ENCODE peak calls at places on chromosomes 3 and 15, in six cellular contexts. One of them, this sample, is unnamed.

GRCh38 chr15:68691667-68692066 is 112.9 kb downstream of the CORO2B start:
- DNase-seq in IMR-90: no peak
- DNase-seq in mesenchymal stem cell: peak
- DNase-seq in H9: no peak
- DNase-seq in H1: no peak
- DNase-seq in mesendoderm: no peak
- DNase-seq in this sample: no peak

GRCh38 chr3:170222647-170223541 is 670 bp downstream of the PRKCI start:
- DNase-seq in IMR-90: peak
- DNase-seq in mesenchymal stem cell: peak
- DNase-seq in H9: peak
- DNase-seq in H1: no peak
- DNase-seq in mesendoderm: peak
- DNase-seq in this sample: peak

GRCh38 chr3:24454393-24454792 is 40.3 kb downstream of the THRB start:
- DNase-seq in IMR-90: no peak
- DNase-seq in mesenchymal stem cell: no peak
- DNase-seq in H9: no peak
- DNase-seq in H1: no peak
- DNase-seq in mesendoderm: no peak
- DNase-seq in this sample: no peak

GRCh38 chr3:142902356-142902755 is 13.5 kb upstream of the PCOLCE2 start:
- DNase-seq in IMR-90: no peak
- DNase-seq in mesenchymal stem cell: no peak
- DNase-seq in H9: no peak
- DNase-seq in H1: no peak
- DNase-seq in mesendoderm: no peak
- DNase-seq in this sample: no peak

GRCh38 chr15:78299302-78300102 is at the start of gene SKIC8:
- DNase-seq in IMR-90: peak
- DNase-seq in mesenchymal stem cell: peak
- DNase-seq in H9: peak
- DNase-seq in H1: peak
- DNase-seq in mesendoderm: peak
- DNase-seq in this sample: peak

GRCh38 chr3:32307591-32307990 is 69.1 kb downstream of the CMTM8 start:
- DNase-seq in IMR-90: no peak
- DNase-seq in mesenchymal stem cell: no peak
- DNase-seq in H9: no peak
- DNase-seq in H1: no peak
- DNase-seq in mesendoderm: no peak
- DNase-seq in this sample: no peak

GRCh38 chr3:55296781-55297180 is 190.3 kb downstream of the WNT5A start:
- DNase-seq in IMR-90: no peak
- DNase-seq in mesenchymal stem cell: peak
- DNase-seq in H9: no peak
- DNase-seq in H1: no peak
- DNase-seq in mesendoderm: no peak
- DNase-seq in this sample: no peak

GRCh38 chr3:71554649-71555048 is 28.9 kb downstream of the FOXP1 start:
- DNase-seq in IMR-90: no peak
- DNase-seq in mesenchymal stem cell: no peak
- DNase-seq in H9: no peak
- DNase-seq in H1: no peak
- DNase-seq in mesendoderm: no peak
- DNase-seq in this sample: no peak

GRCh38 chr15:31365655-31366127 is 39.1 kb downstream of the KLF13 start:
- DNase-seq in IMR-90: peak
- DNase-seq in mesenchymal stem cell: peak
- DNase-seq in H9: peak
- DNase-seq in H1: peak
- DNase-seq in mesendoderm: peak
- DNase-seq in this sample: peak

GRCh38 chr3:82807781-82808180 is 1046.3 kb upstream of the GBE1 start:
- DNase-seq in IMR-90: no peak
- DNase-seq in mesenchymal stem cell: no peak
- DNase-seq in H9: no peak
- DNase-seq in H1: no peak
- DNase-seq in mesendoderm: no peak
- DNase-seq in this sample: no peak

GRCh38 chr3:160163259-160163878 is 61.9 kb upstream of the C3orf80 start:
- DNase-seq in IMR-90: peak
- DNase-seq in mesenchymal stem cell: peak
- DNase-seq in H9: no peak
- DNase-seq in H1: no peak
- DNase-seq in mesendoderm: no peak
- DNase-seq in this sample: no peak

GRCh38 chr3:877001-877400 is 215.8 kb upstream of the CNTN6 start:
- DNase-seq in IMR-90: no peak
- DNase-seq in mesenchymal stem cell: no peak
- DNase-seq in H9: no peak
- DNase-seq in H1: no peak
- DNase-seq in mesendoderm: no peak
- DNase-seq in this sample: no peak

GRCh38 chr15:72276326-72276700 is 4.0 kb upstream of the PARP6 start:
- DNase-seq in IMR-90: peak
- DNase-seq in mesenchymal stem cell: no peak
- DNase-seq in H9: no peak
- DNase-seq in H1: no peak
- DNase-seq in mesendoderm: no peak
- DNase-seq in this sample: no peak

GRCh38 chr3:52558436-52558835 is 22.0 kb downstream of the UQCC5 start:
- DNase-seq in IMR-90: no peak
- DNase-seq in mesenchymal stem cell: no peak
- DNase-seq in H9: no peak
- DNase-seq in H1: no peak
- DNase-seq in mesendoderm: no peak
- DNase-seq in this sample: no peak

GRCh38 chr3:64187065-64187959 is 38.0 kb downstream of the PRICKLE2 start:
- DNase-seq in IMR-90: peak
- DNase-seq in mesenchymal stem cell: peak
- DNase-seq in H9: no peak
- DNase-seq in H1: no peak
- DNase-seq in mesendoderm: no peak
- DNase-seq in this sample: no peak

GRCh38 chr3:140727886-140728285 is 50.0 kb downstream of the TRIM42 start:
- DNase-seq in IMR-90: no peak
- DNase-seq in mesenchymal stem cell: no peak
- DNase-seq in H9: no peak
- DNase-seq in H1: no peak
- DNase-seq in mesendoderm: peak
- DNase-seq in this sample: no peak

GRCh38 chr15:30889231-30889630 is 14.5 kb upstream of the FAN1 start:
- DNase-seq in IMR-90: no peak
- DNase-seq in mesenchymal stem cell: no peak
- DNase-seq in H9: no peak
- DNase-seq in H1: no peak
- DNase-seq in mesendoderm: no peak
- DNase-seq in this sample: no peak

GRCh38 chr15:80202641-80203360 is 49.2 kb downstream of the CTXND1 start:
- DNase-seq in IMR-90: no peak
- DNase-seq in mesenchymal stem cell: no peak
- DNase-seq in H9: no peak
- DNase-seq in H1: no peak
- DNase-seq in mesendoderm: no peak
- DNase-seq in this sample: no peak

GRCh38 chr3:50241163-50241562 is 5.2 kb downstream of the GNAI2 start:
- DNase-seq in IMR-90: no peak
- DNase-seq in mesenchymal stem cell: no peak
- DNase-seq in H9: peak
- DNase-seq in H1: no peak
- DNase-seq in mesendoderm: peak
- DNase-seq in this sample: peak

GRCh38 chr3:50985893-50986292 is 311.2 kb downstream of the DOCK3 start:
- DNase-seq in IMR-90: no peak
- DNase-seq in mesenchymal stem cell: no peak
- DNase-seq in H9: no peak
- DNase-seq in H1: no peak
- DNase-seq in mesendoderm: no peak
- DNase-seq in this sample: no peak

GRCh38 chr15:42508263-42508690 is 12.8 kb downstream of the SNAP23 start:
- DNase-seq in IMR-90: peak
- DNase-seq in mesenchymal stem cell: peak
- DNase-seq in H9: no peak
- DNase-seq in H1: no peak
- DNase-seq in mesendoderm: no peak
- DNase-seq in this sample: no peak

GRCh38 chr3:38084019-38084968 is 45.3 kb downstream of the DLEC1 start:
- DNase-seq in IMR-90: peak
- DNase-seq in mesenchymal stem cell: peak
- DNase-seq in H9: no peak
- DNase-seq in H1: no peak
- DNase-seq in mesendoderm: peak
- DNase-seq in this sample: no peak

GRCh38 chr15:44501768-44502366 is 35.1 kb upstream of the EIF3J start:
- DNase-seq in IMR-90: peak
- DNase-seq in mesenchymal stem cell: peak
- DNase-seq in H9: no peak
- DNase-seq in H1: no peak
- DNase-seq in mesendoderm: peak
- DNase-seq in this sample: peak

DNA sequence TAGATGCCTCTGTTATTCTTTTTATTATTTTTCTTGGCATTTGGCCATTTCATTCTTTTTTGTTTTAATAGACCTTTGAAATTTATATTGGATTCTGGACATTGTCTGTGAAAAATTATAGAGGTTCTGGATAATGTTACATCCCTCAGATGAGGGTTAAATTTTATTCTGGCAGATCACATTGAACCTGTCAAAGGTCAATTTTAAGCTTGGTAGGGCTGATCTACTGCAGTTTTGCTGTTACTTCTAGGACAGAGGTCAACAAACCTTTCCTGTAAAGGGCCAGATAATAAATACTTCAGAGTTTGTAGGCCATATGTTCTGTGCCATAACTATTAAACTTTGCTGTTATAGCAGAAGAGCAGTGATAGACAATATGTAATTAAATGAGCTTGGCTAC is 318.9 kb upstream of the DPPA4 start:
- DNase-seq in IMR-90: no peak
- DNase-seq in mesenchymal stem cell: no peak
- DNase-seq in H9: no peak
- DNase-seq in H1: no peak
- DNase-seq in mesendoderm: no peak
- DNase-seq in this sample: no peak
- H2BK15ac ChIP-seq in IMR-90: no peak
- H2BK15ac ChIP-seq in mesenchymal stem cell: no peak
- H2BK15ac ChIP-seq in H9: no peak
- H2BK15ac ChIP-seq in H1: no peak
- H2BK15ac ChIP-seq in mesendoderm: no peak
- H2BK15ac ChIP-seq in this sample: no peak

GRCh38 chr3:152941825-152942224 is 106.9 kb downstream of the P2RY1 start:
- DNase-seq in IMR-90: no peak
- DNase-seq in mesenchymal stem cell: no peak
- DNase-seq in H9: no peak
- DNase-seq in H1: no peak
- DNase-seq in mesendoderm: no peak
- DNase-seq in this sample: no peak

GRCh38 chr3:152943645-152944044 is 108.7 kb downstream of the P2RY1 start:
- DNase-seq in IMR-90: no peak
- DNase-seq in mesenchymal stem cell: peak
- DNase-seq in H9: no peak
- DNase-seq in H1: no peak
- DNase-seq in mesendoderm: no peak
- DNase-seq in this sample: no peak

GRCh38 chr3:152938974-152939636 is 104.2 kb downstream of the P2RY1 start:
- DNase-seq in IMR-90: no peak
- DNase-seq in mesenchymal stem cell: no peak
- DNase-seq in H9: no peak
- DNase-seq in H1: no peak
- DNase-seq in mesendoderm: no peak
- DNase-seq in this sample: no peak

GRCh38 chr3:152944671-152945070 is 109.7 kb downstream of the P2RY1 start:
- DNase-seq in IMR-90: no peak
- DNase-seq in mesenchymal stem cell: no peak
- DNase-seq in H9: no peak
- DNase-seq in H1: no peak
- DNase-seq in mesendoderm: no peak
- DNase-seq in this sample: no peak

GRCh38 chr3:152942366-152942765 is 107.4 kb downstream of the P2RY1 start:
- DNase-seq in IMR-90: no peak
- DNase-seq in mesenchymal stem cell: peak
- DNase-seq in H9: no peak
- DNase-seq in H1: no peak
- DNase-seq in mesendoderm: no peak
- DNase-seq in this sample: no peak
- H3K4me2 ChIP-seq in IMR-90: no peak
- H3K4me2 ChIP-seq in mesenchymal stem cell: no peak
- H3K4me2 ChIP-seq in H9: no peak
- H3K4me2 ChIP-seq in H1: no peak
- H3K4me2 ChIP-seq in mesendoderm: no peak
- H3K4me2 ChIP-seq in this sample: no peak

GRCh38 chr15:57752426-57752825 is 45.9 kb downstream of the POLR2M start:
- DNase-seq in IMR-90: no peak
- DNase-seq in mesenchymal stem cell: no peak
- DNase-seq in H9: peak
- DNase-seq in H1: no peak
- DNase-seq in mesendoderm: peak
- DNase-seq in this sample: no peak

GRCh38 chr15:57746752-57747151 is 40.2 kb downstream of the POLR2M start:
- DNase-seq in IMR-90: no peak
- DNase-seq in mesenchymal stem cell: no peak
- DNase-seq in H9: no peak
- DNase-seq in H1: no peak
- DNase-seq in mesendoderm: no peak
- DNase-seq in this sample: no peak

GRCh38 chr15:57743424-57743823 is 36.9 kb downstream of the POLR2M start:
- DNase-seq in IMR-90: no peak
- DNase-seq in mesenchymal stem cell: no peak
- DNase-seq in H9: peak
- DNase-seq in H1: no peak
- DNase-seq in mesendoderm: peak
- DNase-seq in this sample: no peak

GRCh38 chr15:57751177-57751800 is 44.8 kb downstream of the POLR2M start:
- DNase-seq in IMR-90: peak
- DNase-seq in mesenchymal stem cell: peak
- DNase-seq in H9: no peak
- DNase-seq in H1: no peak
- DNase-seq in mesendoderm: peak
- DNase-seq in this sample: peak

DNA sequence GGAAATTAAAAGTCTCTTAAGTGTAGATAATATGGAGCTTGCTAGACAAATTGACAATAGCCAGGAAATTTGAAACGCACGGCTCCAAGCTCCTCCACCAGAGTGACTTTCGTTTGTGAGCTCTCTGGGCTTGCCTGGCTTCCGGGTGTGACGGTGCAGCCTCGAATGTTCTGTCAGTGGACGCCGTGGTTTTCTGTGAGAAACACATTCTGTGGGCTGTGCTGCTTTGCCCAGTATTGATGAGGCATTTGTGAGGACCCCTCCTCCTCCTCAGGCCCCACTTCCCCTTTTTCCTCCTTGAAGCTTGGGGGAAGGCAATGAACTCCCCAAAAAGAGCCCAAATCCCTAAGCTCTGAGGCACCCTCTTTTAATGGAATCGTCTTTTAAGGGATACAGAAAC is 40.7 kb downstream of the POLR2M start:
- DNase-seq in IMR-90: no peak
- DNase-seq in mesenchymal stem cell: no peak
- DNase-seq in H9: no peak
- DNase-seq in H1: no peak
- DNase-seq in mesendoderm: no peak
- DNase-seq in this sample: no peak
- H3K9ac ChIP-seq in IMR-90: no peak
- H3K9ac ChIP-seq in mesenchymal stem cell: peak
- H3K9ac ChIP-seq in H9: no peak
- H3K9ac ChIP-seq in H1: no peak
- H3K9ac ChIP-seq in mesendoderm: no peak
- H3K9ac ChIP-seq in this sample: no peak

GRCh38 chr3:187291001-187291511 is 481 bp downstream of the MASP1 start:
- DNase-seq in IMR-90: peak
- DNase-seq in mesenchymal stem cell: peak
- DNase-seq in H9: peak
- DNase-seq in H1: no peak
- DNase-seq in mesendoderm: no peak
- DNase-seq in this sample: no peak
- H2BK15ac ChIP-seq in IMR-90: peak
- H2BK15ac ChIP-seq in mesenchymal stem cell: no peak
- H2BK15ac ChIP-seq in H9: no peak
- H2BK15ac ChIP-seq in H1: peak
- H2BK15ac ChIP-seq in mesendoderm: no peak
- H2BK15ac ChIP-seq in this sample: peak

This sample was measured in neuronal stem cell.